ENCODE peak calls at places on chromosomes 12 and 14, in seven cellular contexts. W is SK-N-SH, L is suprapubic skin, N is K562, A is ovary, X is sigmoid colon, P is HepG2. B is an unnamed sample. For H3K36me3 and H3K27me3, the result is how much of the 10 kb centered on the place peaks cover.

GRCh38 chr12:26416550-26416949 is 221.2 kb downstream of the SSPN start:
- DNase-seq in N (no peak), A (no peak), W (no peak), P (no peak), X (no peak), L (no peak), B (no peak)

GRCh38 chr14:100425454-100425814 is 102.3 kb downstream of the SLC25A47 start:
- DNase-seq in X (peak), P (no peak), N (no peak), A (no peak), L (no peak), W (no peak), B (no peak)

GRCh38 chr14:50354527-50354926 is 42.2 kb downstream of the CDKL1 start:
- DNase-seq in X (no peak), W (no peak), P (no peak), N (no peak), L (no peak), A (no peak), B (no peak)

GRCh38 chr12:5916785-5917290 is 28.2 kb downstream of the ANO2 start:
- DNase-seq in X (no peak), A (no peak), W (no peak), N (no peak), L (no peak), P (no peak), B (no peak)

GRCh38 chr14:51732494-51733080 is 80.9 kb downstream of the FRMD6 start:
- DNase-seq in N (no peak), X (no peak), W (no peak), L (no peak), P (no peak), A (no peak), B (no peak)

GRCh38 chr12:78863482-78864427 is 819 bp upstream of the SYT1 start:
- DNase-seq in L (peak), N (no peak), A (peak), W (peak), P (no peak), X (peak), B (peak)

GRCh38 chr14:54258382-54258781 is 138.4 kb upstream of the CDKN3 start:
- DNase-seq in P (peak), W (no peak), L (no peak), N (no peak), A (no peak), X (no peak), B (no peak)

GRCh38 chr14:74771409-74771808 is 8.3 kb downstream of the YLPM1 start:
- DNase-seq in W (no peak), L (no peak), A (no peak), X (no peak), N (peak), P (no peak), B (no peak)

GRCh38 chr12:115799610-115800009 is 477.9 kb downstream of the MED13L start:
- DNase-seq in N (no peak), P (no peak), X (no peak), W (no peak), L (no peak), A (no peak), B (no peak)

GRCh38 chr12:127063339-127064090 is 1203.5 kb upstream of the TMEM132C start:
- DNase-seq in A (no peak), W (no peak), P (no peak), X (no peak), N (peak), L (no peak), B (no peak)

GRCh38 chr14:35818346-35819115 is 7.6 kb upstream of the BRMS1L start:
- DNase-seq in P (peak), A (no peak), X (no peak), N (peak), W (peak), L (no peak), B (peak)

GRCh38 chr12:117040496-117040895 is 58.7 kb downstream of the TESC start:
- DNase-seq in L (no peak), W (no peak), P (no peak), A (no peak), X (no peak), N (no peak), B (no peak)

GRCh38 chr12:117032593-117033381 is 66.4 kb downstream of the TESC start:
- DNase-seq in L (no peak), N (no peak), W (no peak), X (peak), A (peak), P (no peak), B (no peak)

GRCh38 chr14:61482348-61483206 is 161.2 kb downstream of the PRKCH start:
- DNase-seq in A (no peak), N (no peak), W (peak), X (no peak), P (no peak), L (no peak), B (no peak)

GRCh38 chr12:124183172-124183571 is 111.7 kb upstream of the RFLNA start:
- DNase-seq in W (no peak), N (no peak), X (no peak), A (no peak), P (no peak), L (no peak), B (no peak)

GRCh38 chr14:55915464-55915863 is 202.7 kb upstream of the PELI2 start:
- DNase-seq in W (no peak), A (no peak), X (no peak), N (no peak), L (no peak), P (no peak), B (no peak)

DNA sequence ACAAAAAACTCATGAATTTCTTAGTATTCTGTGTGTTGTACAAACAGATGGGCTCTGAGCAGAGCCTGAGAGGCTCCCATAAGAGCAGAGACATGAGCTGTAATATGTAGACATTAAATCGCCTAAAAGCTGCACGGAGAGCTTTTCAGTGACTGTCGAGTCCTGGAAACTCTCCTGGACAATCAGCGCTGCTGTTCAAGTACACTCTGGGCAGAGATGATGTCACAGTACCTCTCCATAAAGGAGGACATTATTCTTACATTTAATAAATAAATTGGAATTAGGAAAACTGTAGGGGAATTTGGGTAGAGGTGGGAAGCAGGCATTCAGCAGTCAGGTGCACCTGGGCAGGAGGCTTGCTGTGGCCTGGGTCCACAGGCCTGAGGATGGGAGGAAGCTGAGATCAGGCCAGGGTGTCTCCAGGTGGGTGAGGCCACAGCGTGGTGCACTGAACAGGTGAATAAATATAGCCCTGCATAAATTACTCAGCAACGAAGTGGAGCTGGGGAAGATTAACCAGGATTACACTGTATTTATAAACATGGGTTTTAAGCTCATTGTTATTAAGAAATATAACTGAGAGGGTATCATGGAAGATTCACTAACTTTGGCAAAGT is 13.3 kb upstream of the TCL1A start:
- DNase-seq in N (no peak), X (no peak), L (no peak), W (no peak), P (no peak), A (no peak), B (no peak)
- H3K36me3 ChIP-seq in N (under half), X (under half), L (under half), W (under half), P (under half), A (under half), B (under half)

GRCh38 chr14:94128216-94128839 is 1.1 kb downstream of the IFI27L2 start:
- DNase-seq in N (no peak), P (no peak), W (no peak), L (no peak), A (no peak), X (peak), B (no peak)

GRCh38 chr14:94129111-94129757 is at the start of gene IFI27L2:
- DNase-seq in A (peak), W (peak), N (peak), L (peak), X (peak), P (peak), B (peak)

GRCh38 chr14:94135476-94135875 is 6.1 kb upstream of the IFI27L2 start:
- DNase-seq in P (no peak), L (no peak), X (no peak), A (no peak), N (no peak), W (no peak), B (no peak)

GRCh38 chr14:94129758-94130414 is 482 bp upstream of the IFI27L2 start:
- DNase-seq in A (peak), X (no peak), L (no peak), N (peak), P (no peak), W (peak), B (peak)

GRCh38 chr14:94132285-94132887 is 3.0 kb upstream of the IFI27L2 start:
- DNase-seq in N (peak), A (no peak), X (no peak), P (peak), W (peak), L (no peak), B (peak)
- TF ChIP-seq EP300 in N (no peak), A (no peak), X (no peak), P (no peak), W (no peak), L (no peak), B (no peak)

DNA sequence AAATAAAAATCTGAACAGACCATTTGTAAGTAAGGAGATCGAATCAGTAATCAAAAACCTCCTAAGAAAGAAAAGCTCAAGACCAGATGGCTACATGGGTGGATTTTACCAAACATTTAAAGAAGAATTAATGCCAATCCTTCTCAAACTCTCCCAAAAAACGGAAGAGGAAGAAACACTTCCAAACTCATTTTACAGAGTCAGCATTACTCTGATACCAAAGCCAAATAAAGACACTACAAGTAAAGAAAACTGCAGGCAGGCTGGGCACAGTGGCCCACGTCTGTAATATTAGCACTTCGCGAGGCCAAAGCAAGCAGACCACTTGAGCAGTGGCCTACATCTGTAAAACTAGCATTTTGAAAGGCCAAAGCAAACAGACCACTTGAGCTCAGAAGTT is 159.8 kb downstream of the DPY19L2 start:
- DNase-seq in A (no peak), N (no peak), W (no peak), X (no peak), P (no peak), L (no peak), B (no peak)
- H3K27me3 ChIP-seq in A (under half), N (under half), W (under half), X (under half), P (under half), L (under half), B (under half)

DNA sequence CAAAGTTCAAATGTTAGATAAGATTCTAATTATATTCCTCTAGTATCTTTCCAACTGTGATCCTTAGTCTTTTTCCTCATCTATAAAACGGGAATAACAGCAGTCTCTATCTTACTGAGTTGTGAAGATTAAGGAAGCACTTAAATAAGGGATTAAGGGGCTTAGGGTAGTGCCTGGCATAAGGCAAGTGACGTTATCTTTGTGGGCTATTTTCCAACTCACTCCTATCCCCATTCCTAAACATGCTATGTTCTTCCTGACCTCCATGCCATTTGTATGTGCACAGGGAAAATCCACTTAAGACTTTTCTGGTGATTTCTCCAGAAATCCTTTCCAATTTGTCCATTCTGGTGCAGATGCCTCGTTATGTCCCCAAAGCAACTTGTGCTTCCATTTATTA is 33.3 kb downstream of the SUPT16H start:
- DNase-seq in P (no peak), X (no peak), A (no peak), W (no peak), L (no peak), N (no peak), B (no peak)
- H3K36me3 ChIP-seq in P (under half), X (under half), A (under half), W (under half), L (under half), N (under half), B (half or more)

GRCh38 chr12:31899136-31899535 is 60.1 kb upstream of the RESF1 start:
- DNase-seq in W (no peak), X (no peak), N (no peak), P (no peak), A (no peak), L (no peak), B (no peak)

GRCh38 chr12:31895449-31896150 is 63.6 kb upstream of the RESF1 start:
- DNase-seq in A (no peak), X (no peak), W (no peak), L (no peak), N (no peak), P (no peak), B (no peak)

GRCh38 chr12:31897791-31898503 is 61.3 kb upstream of the RESF1 start:
- DNase-seq in X (no peak), N (peak), W (peak), L (no peak), P (no peak), A (no peak), B (no peak)

GRCh38 chr12:31900271-31900670 is 58.9 kb upstream of the RESF1 start:
- DNase-seq in X (no peak), P (no peak), W (no peak), L (no peak), A (no peak), N (no peak), B (no peak)

GRCh38 chr12:31896514-31897039 is 62.6 kb upstream of the RESF1 start:
- DNase-seq in X (no peak), P (no peak), L (no peak), W (no peak), A (peak), N (peak), B (peak)
- TF ChIP-seq EP300 in X (no peak), P (no peak), L (no peak), W (no peak), A (no peak), N (peak), B (no peak)

GRCh38 chr12:102954143-102954542 is 3.3 kb upstream of the ASCL1 start:
- DNase-seq in W (no peak), X (no peak), A (no peak), N (no peak), L (no peak), P (no peak), B (no peak)

GRCh38 chr12:102957339-102958050 is at the start of gene ASCL1:
- DNase-seq in A (no peak), W (peak), L (no peak), P (no peak), N (no peak), X (no peak), B (no peak)

GRCh38 chr12:102958073-102958829 is 777 bp downstream of the ASCL1 start:
- DNase-seq in L (no peak), A (no peak), W (peak), P (no peak), X (no peak), N (no peak), B (no peak)

GRCh38 chr12:102956738-102957338 is 636 bp upstream of the ASCL1 start:
- DNase-seq in X (no peak), A (no peak), P (no peak), L (no peak), N (no peak), W (no peak), B (no peak)

GRCh38 chr12:102955926-102956737 is 1.3 kb upstream of the ASCL1 start:
- DNase-seq in W (peak), P (no peak), A (no peak), X (no peak), N (no peak), L (no peak), B (no peak)
- H3K27me3 ChIP-seq in W (under half), P (half or more), A (under half), X (half or more), N (under half), L (half or more), B (half or more)

DNA sequence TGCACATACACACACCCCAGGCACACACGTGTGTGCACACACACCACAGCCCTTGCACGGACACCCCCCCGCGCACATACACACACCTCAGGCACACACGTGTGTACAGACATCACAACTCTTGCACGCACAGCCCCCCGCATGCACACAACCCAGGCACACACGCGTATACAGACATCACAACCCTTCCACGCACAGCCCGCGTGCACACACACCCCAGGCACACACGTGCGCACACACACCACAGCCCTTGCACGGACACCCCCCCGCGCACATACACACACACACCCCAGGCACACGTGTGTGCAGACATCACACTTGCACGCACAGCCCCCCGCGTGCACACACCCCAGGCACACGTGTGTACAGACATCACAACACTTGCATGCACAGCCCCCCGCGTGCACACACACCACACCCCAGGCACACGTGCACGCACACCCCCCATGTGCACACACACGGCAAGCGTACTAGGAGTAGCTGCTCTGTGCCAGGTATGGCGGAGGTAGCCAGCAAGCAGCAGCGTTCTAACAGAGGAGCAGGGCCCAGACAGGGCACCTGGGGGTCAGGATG is 18.2 kb upstream of the ANKLE2 start:
- DNase-seq in P (no peak), N (no peak), A (no peak), L (no peak), X (no peak), W (no peak), B (no peak)
- H3K36me3 ChIP-seq in P (under half), N (half or more), A (under half), L (half or more), X (half or more), W (under half), B (under half)